ENCODE peak calls at places on chromosomes 16 and 17, in six cellular contexts. U is A549, M is transverse colon, L is HFF-Myc, X is stomach, A is fibroblast of villous mesenchyme. Z is an unnamed sample.

GRCh38 chr17:10556301-10557005 is 7.0 kb upstream of the MYH2 start:
- DNase-seq in L (no peak), X (no peak), A (no peak), M (no peak), U (no peak), Z (no peak)

GRCh38 chr17:16285646-16286008 is 67.6 kb downstream of the CENPV start:
- DNase-seq in M (no peak), U (no peak), X (no peak), L (no peak), A (no peak), Z (no peak)

GRCh38 chr17:3667366-3668278 is 756 bp downstream of the TAX1BP3 start:
- DNase-seq in X (peak), L (peak), U (peak), M (peak), A (peak), Z (peak)

GRCh38 chr16:75229172-75230031 is 10.6 kb downstream of the CTRB1 start:
- DNase-seq in A (no peak), U (no peak), X (no peak), L (no peak), M (no peak), Z (no peak)

GRCh38 chr16:630024-630814 is 566 bp upstream of the WFIKKN1 start:
- DNase-seq in A (no peak), U (no peak), L (no peak), M (no peak), X (no peak), Z (no peak)

GRCh38 chr17:81331527-81332043 is 36.5 kb upstream of the SLC38A10 start:
- DNase-seq in L (no peak), M (no peak), A (no peak), X (no peak), U (no peak), Z (no peak)

GRCh38 chr16:82993874-82994375 is 367.2 kb downstream of the CDH13 start:
- DNase-seq in U (no peak), X (no peak), A (no peak), L (no peak), M (no peak), Z (no peak)

GRCh38 chr16:28977703-28978641 is 3.4 kb downstream of the SPNS1 start:
- DNase-seq in A (no peak), U (peak), X (no peak), M (no peak), L (no peak), Z (no peak)

GRCh38 chr17:1087381-1088241 is 90.7 kb downstream of the TIMM22 start:
- DNase-seq in M (peak), A (no peak), X (peak), L (no peak), U (peak), Z (peak)

GRCh38 chr17:17156511-17156910 is 49.6 kb downstream of the PLD6 start:
- DNase-seq in A (peak), X (no peak), L (no peak), U (no peak), M (no peak), Z (no peak)

GRCh38 chr17:78995761-78996451 is 13.7 kb downstream of the CANT1 start:
- DNase-seq in L (no peak), X (peak), M (peak), A (no peak), U (no peak), Z (peak)

DNA sequence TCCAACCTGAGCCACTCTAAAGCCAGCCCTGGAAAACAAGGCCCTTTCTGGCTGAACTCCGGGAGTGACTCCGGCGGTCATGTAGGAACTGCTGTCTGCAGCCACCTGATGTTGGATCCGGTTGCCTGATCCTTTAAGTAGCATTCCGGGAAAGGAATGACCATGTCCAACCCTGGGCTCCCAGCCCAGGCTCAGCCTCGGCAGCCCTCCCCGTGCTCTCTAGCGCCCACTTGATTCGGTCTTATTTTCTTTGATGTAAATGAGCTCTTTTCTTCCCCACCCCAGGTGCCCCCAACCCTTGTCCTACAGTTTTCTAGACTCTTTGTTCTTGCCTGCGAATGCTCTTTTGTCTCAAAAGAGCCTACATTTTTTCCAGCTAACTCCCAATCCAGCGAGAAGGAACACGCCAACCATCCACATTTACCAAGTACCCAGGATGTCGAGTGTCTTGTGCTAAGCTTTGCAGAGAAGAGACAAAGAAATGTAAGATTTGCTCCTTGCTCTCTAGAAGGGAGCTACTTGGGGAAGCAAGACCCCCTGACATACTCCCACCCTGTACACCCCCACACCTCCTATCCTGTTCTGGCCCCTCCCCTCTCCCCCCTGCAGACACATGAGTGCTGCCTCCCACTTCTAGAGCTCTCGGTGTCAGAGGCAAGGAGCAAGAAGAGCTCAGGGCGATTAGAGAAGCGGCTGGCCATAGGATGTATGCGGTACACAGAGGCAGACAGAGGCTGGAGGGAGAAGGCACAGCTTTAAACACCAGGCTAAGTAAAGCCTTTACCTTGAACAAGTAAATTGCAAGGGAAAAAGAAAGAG is 53.8 kb downstream of the COG7 start:
- DNase-seq in U (no peak), M (no peak), L (no peak), A (no peak), X (no peak), Z (no peak)
- H3K4me3 ChIP-seq in U (no peak), M (no peak), L (no peak), A (no peak), X (no peak), Z (no peak)

GRCh38 chr16:66552288-66553143 is at the start of gene CKLF:
- DNase-seq in L (peak), U (peak), X (peak), M (peak), A (peak), Z (peak)

GRCh38 chr16:66553223-66553622 is 847 bp downstream of the CKLF start:
- DNase-seq in L (no peak), A (no peak), X (peak), U (no peak), M (peak), Z (peak)

GRCh38 chr16:66554492-66554891 is 2.1 kb downstream of the CKLF start:
- DNase-seq in M (no peak), A (no peak), L (no peak), U (no peak), X (no peak), Z (no peak)

GRCh38 chr16:66551788-66552287 is 538 bp upstream of the CKLF start:
- DNase-seq in L (no peak), M (no peak), U (no peak), A (no peak), X (no peak), Z (no peak)

DNA sequence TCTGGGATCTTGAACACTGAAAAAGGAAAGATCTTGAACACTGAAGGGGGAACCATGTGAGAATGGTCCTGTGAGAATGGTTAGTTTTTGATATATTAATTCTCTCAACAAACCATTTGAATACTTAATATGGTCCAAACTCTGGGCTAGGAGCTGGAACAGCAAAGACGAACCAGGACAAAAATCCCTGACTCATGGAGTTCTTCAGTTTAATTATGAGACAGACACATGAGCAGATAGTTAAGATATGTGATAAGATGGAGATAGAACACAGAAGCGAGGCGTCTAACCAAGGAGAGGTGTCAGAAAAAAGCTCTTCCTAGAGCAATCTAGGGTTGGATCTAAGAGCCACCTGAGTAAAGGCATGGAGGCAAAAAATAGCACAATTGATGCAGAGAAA is 1.6 kb downstream of the CKLF start:
- DNase-seq in M (no peak), L (no peak), U (no peak), A (no peak), X (no peak), Z (no peak)
- H3K4me3 ChIP-seq in M (no peak), L (no peak), U (no peak), A (no peak), X (no peak), Z (no peak)

GRCh38 chr17:67716405-67716798 is 1.3 kb upstream of the NOL11 start:
- DNase-seq in A (no peak), M (no peak), U (no peak), L (no peak), X (no peak), Z (no peak)

GRCh38 chr17:67708378-67708777 is 9.4 kb upstream of the NOL11 start:
- DNase-seq in L (no peak), A (no peak), U (no peak), M (no peak), X (no peak), Z (no peak)

GRCh38 chr17:67711916-67712315 is 5.8 kb upstream of the NOL11 start:
- DNase-seq in A (no peak), U (no peak), X (no peak), L (no peak), M (no peak), Z (no peak)

GRCh38 chr17:67713169-67713568 is 4.6 kb upstream of the NOL11 start:
- DNase-seq in M (no peak), X (no peak), L (no peak), U (no peak), A (no peak), Z (no peak)

GRCh38 chr17:67712375-67712774 is 5.4 kb upstream of the NOL11 start:
- DNase-seq in X (no peak), U (no peak), L (no peak), M (no peak), A (no peak), Z (no peak)
- H3K4me3 ChIP-seq in X (no peak), U (no peak), L (no peak), M (no peak), A (no peak), Z (no peak)

GRCh38 chr17:77147357-77147801 is 6.6 kb downstream of the SEC14L1 start:
- DNase-seq in L (no peak), A (no peak), U (no peak), M (peak), X (no peak), Z (no peak)
- H3K4me3 ChIP-seq in L (no peak), A (no peak), U (no peak), M (no peak), X (peak), Z (no peak)